ENCODE peak calls at places on chromosomes 4 and X, in six cellular contexts. U, T, G, L, F and P are unnamed samples.

GRCh38 chrX:123155327-123155726 is 28.8 kb upstream of the GRIA3 start:
- DNase-seq in U (no peak), T (no peak), G (no peak), L (no peak), F (no peak), P (no peak)

GRCh38 chr4:168866635-168867034 is 143.4 kb downstream of the CBR4 start:
- DNase-seq in U (no peak), T (no peak), G (no peak), L (no peak), F (no peak), P (no peak)

GRCh38 chr4:79141530-79141929 is 184.3 kb downstream of the NAA11 start:
- DNase-seq in U (peak), T (no peak), G (no peak), L (no peak), F (peak), P (peak)

GRCh38 chr4:14091966-14092365 is 464.4 kb upstream of the BOD1L1 start:
- DNase-seq in U (no peak), T (no peak), G (no peak), L (no peak), F (peak), P (no peak)

GRCh38 chr4:10237131-10237530 is 120.5 kb upstream of the WDR1 start:
- DNase-seq in U (no peak), T (no peak), G (no peak), L (no peak), F (no peak), P (no peak)

GRCh38 chr4:150332086-150332485 is 249.9 kb upstream of the MAB21L2 start:
- DNase-seq in U (no peak), T (no peak), G (no peak), L (no peak), F (no peak), P (no peak)

GRCh38 chr4:111630705-111631104 is 514.5 kb upstream of the FAM241A start:
- DNase-seq in U (no peak), T (no peak), G (no peak), L (no peak), F (peak), P (no peak)

GRCh38 chr4:12579172-12579571 is 905.0 kb downstream of the RAB28 start:
- DNase-seq in U (no peak), T (no peak), G (no peak), L (no peak), F (no peak), P (no peak)

GRCh38 chrX:13077168-13077567 is 32.7 kb upstream of the FAM9C start:
- DNase-seq in U (no peak), T (no peak), G (peak), L (no peak), F (no peak), P (no peak)

GRCh38 chr4:139509727-139510410 is 46.1 kb downstream of the SETD7 start:
- DNase-seq in U (peak), T (no peak), G (no peak), L (no peak), F (no peak), P (peak)

GRCh38 chr4:23368081-23368697 is 521.7 kb downstream of the PPARGC1A start:
- DNase-seq in U (peak), T (no peak), G (no peak), L (no peak), F (no peak), P (peak)

GRCh38 chr4:139245590-139245989 is 34.4 kb downstream of the MGARP start:
- DNase-seq in U (no peak), T (no peak), G (no peak), L (no peak), F (peak), P (no peak)

GRCh38 chrX:19863237-19864223 is 23.9 kb downstream of the SH3KBP1 start:
- DNase-seq in U (no peak), T (peak), G (no peak), L (no peak), F (no peak), P (no peak)

GRCh38 chrX:19860571-19860970 is 26.8 kb downstream of the SH3KBP1 start:
- DNase-seq in U (no peak), T (no peak), G (no peak), L (no peak), F (no peak), P (no peak)

GRCh38 chrX:19865567-19866363 is 21.6 kb downstream of the SH3KBP1 start:
- DNase-seq in U (no peak), T (no peak), G (peak), L (no peak), F (no peak), P (no peak)

GRCh38 chrX:19864736-19865135 is 22.7 kb downstream of the SH3KBP1 start:
- DNase-seq in U (no peak), T (no peak), G (no peak), L (no peak), F (no peak), P (no peak)

GRCh38 chrX:19862634-19863236 is 24.7 kb downstream of the SH3KBP1 start:
- DNase-seq in U (no peak), T (no peak), G (no peak), L (no peak), F (no peak), P (no peak)
- TF ChIP-seq CTCF in U (no peak), T (no peak), G (no peak), L (no peak), F (no peak), P (no peak)

DNA sequence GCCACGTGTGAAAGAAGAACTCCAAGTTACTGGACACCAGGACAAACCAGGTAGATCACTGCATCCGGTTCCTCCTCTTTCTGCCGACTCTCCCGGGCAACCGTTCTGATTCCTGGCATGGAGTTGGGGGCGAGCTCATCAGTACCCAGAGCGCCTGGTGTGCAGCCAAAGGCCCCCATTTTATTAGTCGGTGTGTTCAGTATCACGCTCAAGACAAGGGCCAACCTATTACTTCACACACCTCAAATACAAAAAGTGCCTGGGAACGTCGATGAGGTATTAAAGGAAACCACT is 2.8 kb upstream of the CTBP1 start:
- DNase-seq in U (no peak), T (no peak), G (no peak), L (no peak), F (no peak), P (no peak)
- TF ChIP-seq CTCF in U (no peak), T (no peak), G (no peak), L (no peak), F (no peak), P (no peak)

DNA sequence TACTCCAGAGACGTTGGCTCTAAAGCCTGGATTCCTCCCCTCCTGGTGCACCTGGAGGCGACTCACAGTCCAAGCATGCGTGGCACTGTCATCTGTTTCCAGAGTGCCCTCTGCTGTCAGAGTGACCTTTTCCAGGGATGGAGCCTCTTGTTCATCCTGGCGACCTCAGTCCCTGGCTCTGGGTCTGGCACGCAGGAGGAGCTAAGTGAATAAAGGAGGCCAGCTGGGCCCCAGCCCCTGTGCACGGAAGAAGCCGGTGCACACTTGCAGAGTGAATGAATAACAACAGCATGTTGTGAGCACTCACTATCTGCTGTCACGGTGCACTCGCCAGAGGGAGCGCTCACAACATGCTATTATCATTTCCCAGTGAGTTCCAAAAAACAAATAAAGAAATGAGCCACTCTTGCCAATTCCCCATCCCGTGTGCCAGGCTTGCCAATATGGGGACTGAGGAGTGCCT is 27.8 kb upstream of the PSAPL1 start:
- DNase-seq in U (peak), T (no peak), G (no peak), L (no peak), F (no peak), P (peak)
- TF ChIP-seq CTCF in U (peak), T (no peak), G (no peak), L (no peak), F (peak), P (no peak)

GRCh38 chrX:16487620-16488380 is 162.2 kb upstream of the S100G start:
- DNase-seq in U (no peak), T (no peak), G (no peak), L (no peak), F (peak), P (no peak)

GRCh38 chrX:16479206-16479869 is 170.6 kb upstream of the S100G start:
- DNase-seq in U (no peak), T (no peak), G (no peak), L (no peak), F (peak), P (no peak)

GRCh38 chrX:16488959-16489358 is 161.0 kb upstream of the S100G start:
- DNase-seq in U (no peak), T (no peak), G (no peak), L (no peak), F (peak), P (no peak)

GRCh38 chrX:16484338-16484737 is 165.6 kb upstream of the S100G start:
- DNase-seq in U (no peak), T (no peak), G (peak), L (no peak), F (peak), P (peak)
- TF ChIP-seq CTCF in U (no peak), T (no peak), G (no peak), L (no peak), F (no peak), P (no peak)

GRCh38 chrX:3044671-3045070 is 3.4 kb downstream of the ARSF start:
- DNase-seq in U (peak), T (no peak), G (no peak), L (no peak), F (no peak), P (no peak)
- TF ChIP-seq CTCF in U (no peak), T (no peak), G (no peak), L (no peak), F (no peak), P (no peak)

GRCh38 chr4:110501826-110502225 is 25.9 kb downstream of the ENPEP start:
- DNase-seq in U (no peak), T (no peak), G (no peak), L (no peak), F (peak), P (no peak)

GRCh38 chr4:110505440-110505839 is 29.5 kb downstream of the ENPEP start:
- DNase-seq in U (no peak), T (no peak), G (no peak), L (no peak), F (no peak), P (no peak)

GRCh38 chr4:110498420-110498819 is 22.5 kb downstream of the ENPEP start:
- DNase-seq in U (peak), T (no peak), G (no peak), L (no peak), F (no peak), P (no peak)

GRCh38 chr4:110508827-110509446 is 33.0 kb downstream of the ENPEP start:
- DNase-seq in U (no peak), T (no peak), G (no peak), L (no peak), F (peak), P (no peak)

DNA sequence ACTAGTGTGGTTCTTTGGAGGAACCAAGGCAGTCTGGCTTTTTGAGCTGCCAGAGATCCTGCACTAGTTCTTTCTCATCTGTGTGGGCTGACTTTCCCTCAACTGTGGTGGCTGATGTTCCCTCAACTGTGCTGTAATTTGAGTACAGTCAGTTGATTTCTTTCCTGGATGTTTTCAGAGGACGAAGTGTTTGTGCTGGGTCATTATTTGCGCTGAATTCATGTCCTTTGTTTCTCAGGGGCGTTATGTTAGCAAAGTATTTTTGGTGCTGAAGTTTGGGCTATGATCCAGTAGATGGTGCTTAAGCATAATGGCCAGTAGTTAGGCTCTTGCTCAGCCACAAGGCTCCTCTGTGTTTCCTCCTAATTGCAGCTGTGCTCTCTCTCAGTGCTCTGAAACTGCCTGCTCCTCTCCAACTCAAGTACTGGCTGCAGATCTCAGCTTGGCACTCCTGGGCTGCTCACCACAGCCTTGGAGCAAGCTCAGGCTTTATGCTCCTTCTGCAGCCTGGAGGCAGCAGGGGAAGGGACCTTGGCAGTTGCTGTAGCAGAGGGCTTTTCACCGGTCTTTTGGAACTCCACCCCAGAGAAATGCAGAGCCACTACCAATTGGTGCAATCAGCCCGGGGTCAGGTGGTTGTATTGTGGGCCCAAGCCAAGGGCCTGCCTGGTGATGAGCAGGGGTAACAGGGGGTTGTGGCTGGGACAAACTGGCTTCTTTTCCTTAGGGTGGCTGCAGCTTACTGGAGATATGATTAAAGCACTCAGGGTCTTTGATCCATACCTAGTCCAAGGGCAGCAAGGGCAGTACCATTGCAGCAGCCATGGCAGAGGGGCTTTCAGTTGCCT is 27.9 kb downstream of the ENPEP start:
- DNase-seq in U (peak), T (no peak), G (no peak), L (no peak), F (peak), P (no peak)
- TF ChIP-seq CTCF in U (peak), T (no peak), G (no peak), L (no peak), F (no peak), P (no peak)

GRCh38 chrX:125295337-125295736 is 24.3 kb upstream of the TEX13C start:
- DNase-seq in U (no peak), T (no peak), G (no peak), L (no peak), F (no peak), P (no peak)
- TF ChIP-seq CTCF in U (no peak), T (no peak), G (no peak), L (no peak), F (no peak), P (no peak)